ENCODE peak calls at places on chromosome 17, in five cellular contexts. E, D, N, P and G are unnamed samples.

GRCh38 chr17:38881600-38882191 is 11.8 kb downstream of the LASP1 start:
- DNase-seq in E (no peak), D (no peak), N (no peak), P (peak), G (no peak)

GRCh38 chr17:29175349-29175748 is 4.8 kb downstream of the MYO18A start:
- DNase-seq in E (no peak), D (no peak), N (no peak), P (no peak), G (no peak)

GRCh38 chr17:67165201-67165600 is 79.8 kb downstream of the HELZ start:
- DNase-seq in E (no peak), D (no peak), N (no peak), P (no peak), G (no peak)

GRCh38 chr17:20189322-20189721 is 180.2 kb downstream of the SPECC1 start:
- DNase-seq in E (no peak), D (no peak), N (no peak), P (no peak), G (no peak)

GRCh38 chr17:7843536-7844291 is 9.7 kb downstream of the KDM6B start:
- DNase-seq in E (peak), D (peak), N (no peak), P (peak), G (peak)

GRCh38 chr17:7213895-7214299 is 5.7 kb downstream of the DLG4 start:
- DNase-seq in E (peak), D (peak), N (peak), P (peak), G (peak)

GRCh38 chr17:27158390-27158789 is 135.5 kb upstream of the WSB1 start:
- DNase-seq in E (no peak), D (no peak), N (no peak), P (no peak), G (no peak)

GRCh38 chr17:9109933-9110332 is 88.6 kb downstream of the NTN1 start:
- DNase-seq in E (no peak), D (no peak), N (no peak), P (no peak), G (no peak)

GRCh38 chr17:20008242-20009051 is 712 bp upstream of the SPECC1 start:
- DNase-seq in E (peak), D (no peak), N (no peak), P (peak), G (peak)

GRCh38 chr17:46895171-46895570 is 27.8 kb upstream of the GOSR2 start:
- DNase-seq in E (no peak), D (no peak), N (no peak), P (no peak), G (no peak)

GRCh38 chr17:47895254-47895855 is 681 bp upstream of the SP2 start:
- DNase-seq in E (peak), D (no peak), N (no peak), P (no peak), G (no peak)

GRCh38 chr17:12599185-12599920 is 66.3 kb upstream of the MYOCD start:
- DNase-seq in E (no peak), D (no peak), N (no peak), P (no peak), G (no peak)

GRCh38 chr17:40369923-40370322 is 5.4 kb upstream of the GJD3 start:
- DNase-seq in E (no peak), D (no peak), N (no peak), P (no peak), G (no peak)

GRCh38 chr17:78645421-78646295 is 68.5 kb upstream of the DNAH17 start:
- DNase-seq in E (peak), D (no peak), N (no peak), P (no peak), G (no peak)

GRCh38 chr17:17171991-17172939 is 33.9 kb downstream of the PLD6 start:
- DNase-seq in E (no peak), D (no peak), N (no peak), P (peak), G (peak)

GRCh38 chr17:62637809-62638208 is 10.3 kb downstream of the MRC2 start:
- DNase-seq in E (no peak), D (no peak), N (no peak), P (no peak), G (peak)

GRCh38 chr17:72270530-72270929 is 149.7 kb downstream of the SOX9 start:
- DNase-seq in E (no peak), D (no peak), N (no peak), P (no peak), G (no peak)

GRCh38 chr17:78343433-78344201 is 16.3 kb downstream of the SOCS3 start:
- DNase-seq in E (no peak), D (no peak), N (no peak), P (no peak), G (no peak)

GRCh38 chr17:8724451-8724850 is 20.2 kb downstream of the CCDC42 start:
- DNase-seq in E (no peak), D (peak), N (no peak), P (no peak), G (no peak)

GRCh38 chr17:18363021-18363941 is at the start of gene SHMT1:
- DNase-seq in E (peak), D (peak), N (peak), P (peak), G (peak)

GRCh38 chr17:12648498-12648897 is 17.2 kb upstream of the MYOCD start:
- DNase-seq in E (no peak), D (no peak), N (no peak), P (no peak), G (no peak)

GRCh38 chr17:13346996-13347762 is 254.6 kb downstream of the HS3ST3A1 start:
- DNase-seq in E (no peak), D (peak), N (no peak), P (no peak), G (no peak)

GRCh38 chr17:82929676-82930042 is 89.8 kb upstream of the ZNF750 start:
- DNase-seq in E (no peak), D (no peak), N (no peak), P (no peak), G (no peak)

GRCh38 chr17:58583486-58583885 is 69.0 kb upstream of the MTMR4 start:
- DNase-seq in E (no peak), D (no peak), N (no peak), P (no peak), G (no peak)

GRCh38 chr17:35947156-35947585 is 3.7 kb upstream of the LYZL6 start:
- DNase-seq in E (peak), D (peak), N (no peak), P (peak), G (peak)

GRCh38 chr17:19753049-19753444 is 4.9 kb upstream of the ALDH3A1 start:
- DNase-seq in E (peak), D (no peak), N (no peak), P (no peak), G (no peak)

GRCh38 chr17:40070895-40071719 is 8.3 kb downstream of the THRA start:
- DNase-seq in E (no peak), D (no peak), N (no peak), P (peak), G (no peak)

GRCh38 chr17:5706835-5707234 is 122.5 kb upstream of the NLRP1 start:
- DNase-seq in E (peak), D (peak), N (no peak), P (peak), G (peak)

GRCh38 chr17:68854509-68854908 is 100.7 kb downstream of the ABCA8 start:
- DNase-seq in E (no peak), D (no peak), N (no peak), P (no peak), G (no peak)
- TF ChIP-seq JUN in E (no peak), D (no peak), N (no peak), P (no peak), G (no peak)

DNA sequence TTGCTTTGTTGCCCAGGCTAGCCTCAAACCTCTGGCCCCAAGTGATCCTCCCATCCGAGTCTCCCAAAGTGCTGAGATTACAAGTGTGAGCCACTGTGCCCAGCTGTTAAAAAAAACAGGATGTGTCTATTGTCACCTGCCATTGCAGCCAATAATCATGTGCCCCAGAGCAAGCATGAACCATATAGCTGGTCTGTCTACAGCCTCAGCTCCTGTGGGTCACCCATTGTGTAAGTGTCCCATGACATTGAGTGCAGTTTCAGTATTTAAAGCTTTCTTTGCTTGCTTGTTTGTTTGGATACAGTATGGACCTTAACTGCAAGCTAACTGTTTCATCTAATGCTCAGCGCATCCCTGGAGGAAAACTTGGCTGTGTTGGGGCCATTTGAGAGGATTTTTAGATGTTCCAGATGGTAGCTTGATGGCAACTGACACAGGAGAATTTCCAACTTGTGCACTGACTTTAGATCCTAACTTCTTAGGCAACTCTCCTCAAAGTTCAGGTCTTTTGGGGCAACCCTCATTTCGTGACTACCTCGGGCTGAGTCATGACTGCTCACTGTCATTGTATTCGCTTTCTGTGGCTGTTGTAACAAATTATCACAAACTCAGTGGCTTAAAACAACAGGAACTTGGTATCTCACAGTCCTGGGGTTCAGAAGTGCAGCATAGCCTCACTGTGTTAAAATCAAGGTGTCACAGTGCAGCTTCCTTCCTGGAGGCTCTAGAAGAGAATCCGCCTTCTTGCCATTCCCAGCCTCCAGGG is 30.3 kb upstream of the ADORA2B start:
- DNase-seq in E (no peak), D (no peak), N (no peak), P (no peak), G (peak)
- TF ChIP-seq USF2 in E (no peak), D (no peak), N (no peak), P (no peak), G (no peak)

DNA sequence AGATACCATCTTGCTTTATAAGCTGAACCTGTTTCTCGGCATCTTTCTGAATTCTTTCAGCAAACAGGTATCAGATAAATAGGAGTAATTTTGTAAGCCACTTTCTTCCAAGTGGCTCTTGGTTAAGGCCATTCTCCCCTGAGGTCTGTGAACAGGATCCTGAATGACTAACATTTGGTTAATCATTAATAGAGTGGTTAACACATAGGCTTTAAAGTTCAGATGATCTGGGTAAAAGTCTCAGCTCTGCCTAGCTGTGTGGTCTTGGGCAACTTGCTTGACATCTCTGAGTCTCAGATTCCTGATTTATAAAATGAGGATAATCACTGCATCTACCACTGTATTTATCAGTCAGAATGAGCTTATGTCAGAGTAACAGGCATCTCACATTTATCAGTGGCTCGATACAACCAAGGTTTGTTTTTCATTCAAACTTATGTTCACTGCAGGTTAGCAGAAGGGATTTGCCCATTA is 44.4 kb upstream of the ANKFN1 start:
- DNase-seq in E (peak), D (peak), N (no peak), P (no peak), G (no peak)
- TF ChIP-seq JUN in E (no peak), D (no peak), N (no peak), P (no peak), G (no peak)

GRCh38 chr17:57369509-57369945 is 113.2 kb downstream of the MSI2 start:
- DNase-seq in E (no peak), D (peak), N (no peak), P (no peak), G (no peak)
- TF ChIP-seq USF2 in E (no peak), D (no peak), N (no peak), P (no peak), G (no peak)

GRCh38 chr17:73343739-73344454 is 32.1 kb upstream of the CDC42EP4 start:
- DNase-seq in E (no peak), D (no peak), N (no peak), P (no peak), G (no peak)
- TF ChIP-seq JUN in E (no peak), D (no peak), N (no peak), P (no peak), G (no peak)

GRCh38 chr17:31582151-31582907 is 190.9 kb downstream of the RAB11FIP4 start:
- DNase-seq in E (no peak), D (no peak), N (no peak), P (no peak), G (no peak)
- TF ChIP-seq USF2 in E (no peak), D (no peak), N (no peak), P (no peak), G (no peak)

GRCh38 chr17:2701161-2701995 is 10.2 kb downstream of the CLUH start:
- DNase-seq in E (no peak), D (no peak), N (no peak), P (no peak), G (peak)
- TF ChIP-seq JUN in E (no peak), D (no peak), N (no peak), P (no peak), G (no peak)

GRCh38 chr17:63973930-63974593 is 1.3 kb upstream of the SCN4A start:
- DNase-seq in E (peak), D (no peak), N (no peak), P (no peak), G (no peak)
- TF ChIP-seq USF2 in E (no peak), D (no peak), N (no peak), P (no peak), G (no peak)